ENCODE peak calls at places on chromosomes 13 and 19, in nine cellular contexts. Q, C, A, S, N, B, W, O and J are unnamed samples.

GRCh38 chr19:19120308-19121156 is 17.7 kb downstream of the TMEM161A start:
- DNase-seq in Q (peak), C (peak), A (peak), S (no peak), N (peak), B (no peak), W (no peak), O (peak), J (no peak)

GRCh38 chr13:113951246-113951999 is 22.5 kb downstream of the C13orf46 start:
- DNase-seq in Q (peak), C (peak), A (peak), S (peak), N (peak), B (peak), W (peak), O (peak), J (peak)

GRCh38 chr13:28530729-28531194 is 35.8 kb upstream of the FLT1 start:
- DNase-seq in Q (no peak), C (no peak), A (peak), S (no peak), N (no peak), B (no peak), W (no peak), O (no peak), J (no peak)

GRCh38 chr13:95462801-95463200 is 89.7 kb upstream of the CLDN10 start:
- DNase-seq in Q (no peak), C (no peak), A (no peak), S (no peak), N (no peak), B (no peak), W (no peak), O (no peak), J (no peak)

GRCh38 chr19:46133777-46134231 is 9.3 kb upstream of the IGFL3 start:
- DNase-seq in Q (no peak), C (no peak), A (peak), S (no peak), N (no peak), B (no peak), W (no peak), O (no peak), J (no peak)

GRCh38 chr19:51259348-51260245 is 8.7 kb downstream of the SIGLECL1 start:
- DNase-seq in Q (no peak), C (peak), A (no peak), S (peak), N (peak), B (peak), W (no peak), O (peak), J (peak)

GRCh38 chr19:44308011-44308410 is 3.2 kb upstream of the ZNF235 start:
- DNase-seq in Q (no peak), C (no peak), A (no peak), S (no peak), N (no peak), B (peak), W (no peak), O (no peak), J (peak)

GRCh38 chr13:45385912-45386311 is 32.3 kb downstream of the SLC25A30 start:
- DNase-seq in Q (no peak), C (no peak), A (no peak), S (no peak), N (no peak), B (no peak), W (no peak), O (no peak), J (no peak)

GRCh38 chr13:107545946-107546502 is 669.3 kb downstream of the LIG4 start:
- DNase-seq in Q (no peak), C (no peak), A (no peak), S (no peak), N (no peak), B (no peak), W (no peak), O (no peak), J (no peak)

GRCh38 chr13:26476111-26476743 is 81.3 kb upstream of the WASF3 start:
- DNase-seq in Q (no peak), C (no peak), A (peak), S (peak), N (no peak), B (no peak), W (no peak), O (peak), J (no peak)

GRCh38 chr13:94480672-94481145 is 1.2 kb upstream of the DCT start:
- DNase-seq in Q (no peak), C (no peak), A (peak), S (peak), N (no peak), B (peak), W (peak), O (no peak), J (peak)

GRCh38 chr19:5131866-5132561 is 163.1 kb downstream of the KDM4B start:
- DNase-seq in Q (no peak), C (peak), A (no peak), S (no peak), N (peak), B (peak), W (no peak), O (no peak), J (no peak)

GRCh38 chr19:52637718-52638585 is at the start of gene ZNF83:
- DNase-seq in Q (peak), C (peak), A (peak), S (peak), N (peak), B (peak), W (peak), O (peak), J (peak)

GRCh38 chr19:36265856-36266374 is 51.0 kb downstream of the ZNF146 start:
- DNase-seq in Q (no peak), C (no peak), A (no peak), S (no peak), N (no peak), B (no peak), W (no peak), O (no peak), J (no peak)

GRCh38 chr19:15332311-15332996 is at the start of gene BRD4:
- DNase-seq in Q (peak), C (peak), A (peak), S (peak), N (peak), B (peak), W (peak), O (peak), J (peak)

GRCh38 chr19:35281303-35281702 is 1.0 kb upstream of the HAMP start:
- DNase-seq in Q (no peak), C (no peak), A (no peak), S (no peak), N (no peak), B (no peak), W (no peak), O (no peak), J (no peak)

GRCh38 chr13:51728275-51728673 is 75.7 kb downstream of the DHRS12 start:
- DNase-seq in Q (no peak), C (no peak), A (no peak), S (no peak), N (no peak), B (no peak), W (no peak), O (no peak), J (no peak)

GRCh38 chr19:15280915-15281683 is 48.9 kb upstream of the EPHX3 start:
- DNase-seq in Q (peak), C (peak), A (peak), S (peak), N (no peak), B (peak), W (peak), O (no peak), J (peak)

GRCh38 chr13:67230774-67231480 is 791 bp upstream of the PCDH9 start:
- DNase-seq in Q (peak), C (peak), A (peak), S (peak), N (peak), B (peak), W (peak), O (peak), J (peak)

GRCh38 chr19:34172661-34173144 is 399 bp downstream of the LSM14A start:
- DNase-seq in Q (peak), C (peak), A (peak), S (peak), N (peak), B (no peak), W (no peak), O (no peak), J (no peak)

GRCh38 chr19:963401-964022 is 20.6 kb upstream of the WDR18 start:
- DNase-seq in Q (no peak), C (no peak), A (no peak), S (no peak), N (no peak), B (no peak), W (no peak), O (no peak), J (no peak)

GRCh38 chr13:22050951-22051563 is 380.2 kb downstream of the FGF9 start:
- DNase-seq in Q (no peak), C (no peak), A (no peak), S (no peak), N (no peak), B (no peak), W (no peak), O (no peak), J (no peak)

GRCh38 chr19:15464394-15465385 is at the start of gene RASAL3:
- DNase-seq in Q (peak), C (no peak), A (no peak), S (no peak), N (peak), B (no peak), W (no peak), O (no peak), J (no peak)

GRCh38 chr19:2083174-2083854 is 12.8 kb downstream of the MOB3A start:
- DNase-seq in Q (peak), C (no peak), A (no peak), S (no peak), N (peak), B (no peak), W (no peak), O (no peak), J (no peak)

GRCh38 chr13:109704771-109705628 is 81.4 kb downstream of the IRS2 start:
- DNase-seq in Q (peak), C (peak), A (no peak), S (peak), N (no peak), B (peak), W (no peak), O (no peak), J (peak)

GRCh38 chr13:30581582-30581981 is 36.1 kb upstream of the USPL1 start:
- DNase-seq in Q (no peak), C (peak), A (no peak), S (no peak), N (peak), B (no peak), W (no peak), O (no peak), J (peak)

GRCh38 chr13:58134012-58134411 is 502.5 kb downstream of the PCDH17 start:
- DNase-seq in Q (no peak), C (no peak), A (no peak), S (no peak), N (no peak), B (no peak), W (no peak), O (no peak), J (no peak)

GRCh38 chr13:114112826-114113322 is 19.5 kb downstream of the RASA3 start:
- DNase-seq in Q (peak), C (no peak), A (no peak), S (no peak), N (no peak), B (no peak), W (peak), O (peak), J (no peak)

GRCh38 chr19:46380690-46381089 is 32.7 kb downstream of the CCDC8 start:
- DNase-seq in Q (no peak), C (no peak), A (no peak), S (no peak), N (no peak), B (no peak), W (no peak), O (no peak), J (no peak)

GRCh38 chr19:32350492-32350891 is 5.1 kb downstream of the ZNF507 start:
- DNase-seq in Q (no peak), C (no peak), A (no peak), S (no peak), N (no peak), B (no peak), W (no peak), O (no peak), J (no peak)

GRCh38 chr19:32489971-32490370 is 84.4 kb downstream of the DPY19L3 start:
- DNase-seq in Q (no peak), C (no peak), A (no peak), S (no peak), N (no peak), B (no peak), W (no peak), O (no peak), J (no peak)

GRCh38 chr19:6730941-6731670 is 6.3 kb downstream of the GPR108 start:
- DNase-seq in Q (no peak), C (no peak), A (no peak), S (no peak), N (no peak), B (no peak), W (no peak), O (no peak), J (no peak)

GRCh38 chr19:17069249-17069648 is 6.0 kb downstream of the HAUS8 start:
- DNase-seq in Q (no peak), C (no peak), A (no peak), S (no peak), N (peak), B (no peak), W (no peak), O (no peak), J (no peak)
- TF ChIP-seq CTCF in Q (no peak), C (no peak), A (no peak), S (no peak), N (peak), B (no peak), W (no peak), O (no peak), J (no peak)

GRCh38 chr19:12801466-12802266 is at the start of the genes PRDX2 and THSD8:
- DNase-seq in Q (peak), C (peak), A (peak), S (peak), N (peak), B (peak), W (no peak), O (peak), J (peak)
- TF ChIP-seq CTCF in Q (no peak), C (no peak), A (peak), S (no peak), N (no peak), B (no peak), W (no peak), O (no peak), J (no peak)

DNA sequence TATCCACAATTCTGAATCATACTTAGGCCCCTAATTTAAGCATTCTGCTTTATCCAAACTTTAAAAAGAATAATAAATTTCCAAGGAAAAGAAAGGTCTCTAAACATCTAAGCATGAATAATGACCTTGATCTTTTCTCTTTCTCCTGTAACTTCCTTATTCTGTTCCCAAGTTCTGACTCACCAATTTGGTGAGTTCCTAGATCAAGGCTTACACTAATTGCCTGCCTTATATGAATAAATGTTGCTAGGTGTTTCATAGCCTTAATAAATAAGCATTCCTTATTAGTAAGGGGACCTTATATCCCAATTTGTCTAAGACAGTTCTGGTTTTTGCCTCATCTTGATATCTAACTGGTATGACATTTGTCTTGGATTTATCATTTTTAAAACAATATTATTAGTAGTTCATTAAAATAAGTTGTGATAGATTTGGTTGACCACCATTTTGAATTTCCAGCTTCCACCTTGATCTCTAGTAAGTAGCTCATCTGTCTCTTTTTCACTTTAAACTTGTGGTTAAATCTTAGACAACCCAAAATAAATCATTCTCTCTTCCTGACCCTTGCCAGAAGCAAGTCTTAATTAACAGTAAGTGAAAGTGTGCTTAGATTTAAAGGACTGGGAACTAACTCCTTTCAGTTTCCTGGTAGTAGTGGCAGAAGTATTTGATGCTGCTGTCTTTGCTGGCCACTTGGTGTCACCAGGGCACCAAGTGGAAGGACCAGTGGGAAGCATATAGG is 121.2 kb upstream of the MLNR start:
- DNase-seq in Q (no peak), C (no peak), A (peak), S (no peak), N (peak), B (no peak), W (no peak), O (no peak), J (peak)
- TF ChIP-seq CTCF in Q (no peak), C (peak), A (peak), S (peak), N (peak), B (peak), W (no peak), O (no peak), J (no peak)

DNA sequence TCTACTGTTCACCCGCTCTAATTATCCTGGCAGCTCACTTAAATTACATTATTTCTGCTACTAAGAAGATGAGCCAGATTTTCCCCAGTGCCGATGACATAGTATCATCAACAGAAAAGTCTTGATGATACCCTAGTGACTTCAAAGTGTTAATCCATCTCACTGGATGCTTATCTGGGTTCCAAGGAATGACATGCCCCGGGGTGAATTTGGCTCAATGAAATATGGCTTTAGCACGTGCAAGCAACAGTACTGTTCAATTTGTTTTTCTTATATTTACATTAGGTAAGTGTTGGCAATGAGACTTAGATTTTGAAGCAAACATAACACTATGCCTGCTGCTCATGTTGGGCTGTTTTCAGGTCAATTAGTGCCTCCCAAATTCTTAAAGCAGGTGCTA is 548.2 kb upstream of the SLITRK1 start:
- DNase-seq in Q (no peak), C (no peak), A (no peak), S (no peak), N (no peak), B (no peak), W (no peak), O (no peak), J (no peak)
- TF ChIP-seq CTCF in Q (no peak), C (no peak), A (no peak), S (no peak), N (no peak), B (no peak), W (no peak), O (no peak), J (no peak)

GRCh38 chr19:17511724-17512573 is 500 bp downstream of the PGLS start:
- DNase-seq in Q (peak), C (peak), A (peak), S (peak), N (peak), B (peak), W (peak), O (peak), J (peak)
- TF ChIP-seq CTCF in Q (peak), C (no peak), A (no peak), S (peak), N (peak), B (peak), W (peak), O (no peak), J (no peak)

GRCh38 chr13:41847216-41847615 is 113.7 kb downstream of the VWA8 start:
- DNase-seq in Q (no peak), C (no peak), A (no peak), S (no peak), N (no peak), B (no peak), W (no peak), O (no peak), J (no peak)

DNA sequence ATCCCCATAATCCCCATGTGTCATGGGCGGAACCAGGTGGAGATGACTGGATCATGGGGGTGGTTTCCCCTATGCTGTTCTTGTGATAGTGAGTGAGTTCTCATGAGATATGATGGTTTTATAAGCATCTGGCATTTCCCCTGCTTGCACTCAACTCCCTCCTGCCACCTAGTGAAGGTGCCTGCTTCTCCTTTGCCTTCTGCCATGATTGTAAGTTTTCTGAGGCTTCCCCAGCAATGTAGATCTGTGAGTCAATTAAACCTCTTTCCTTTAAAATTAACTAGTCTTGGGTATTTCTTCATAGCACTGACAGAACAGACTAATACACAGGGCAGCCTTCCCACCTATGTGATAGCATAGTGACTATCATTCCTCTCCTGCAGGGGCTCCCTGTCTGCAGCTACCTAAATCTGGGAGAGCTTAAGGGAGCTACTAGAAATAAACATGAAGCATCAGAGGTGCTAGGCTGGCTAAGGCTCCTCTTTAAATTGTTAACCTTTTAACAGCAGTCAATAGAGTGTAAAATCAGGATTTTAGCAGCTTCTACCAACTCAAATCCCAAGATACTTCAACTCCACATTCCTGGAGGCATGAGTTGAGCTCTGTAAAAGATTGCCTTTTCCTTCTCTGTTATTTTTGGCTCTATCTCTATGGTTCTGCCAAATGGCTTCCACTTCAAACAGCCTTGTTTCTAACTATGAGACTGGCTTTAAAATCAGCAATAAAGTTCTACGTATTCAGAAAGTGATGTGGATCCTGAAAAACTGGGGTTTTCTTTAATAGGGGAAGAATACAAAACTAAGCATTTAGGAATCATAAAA is 112.3 kb downstream of the VWA8 start:
- DNase-seq in Q (no peak), C (no peak), A (peak), S (no peak), N (no peak), B (peak), W (no peak), O (no peak), J (no peak)
- TF ChIP-seq CTCF in Q (no peak), C (no peak), A (peak), S (peak), N (peak), B (peak), W (peak), O (no peak), J (peak)

GRCh38 chr13:106145997-106146864 is 389.2 kb downstream of the EFNB2 start:
- DNase-seq in Q (peak), C (no peak), A (no peak), S (no peak), N (no peak), B (no peak), W (no peak), O (no peak), J (no peak)
- TF ChIP-seq CTCF in Q (no peak), C (no peak), A (no peak), S (no peak), N (no peak), B (no peak), W (no peak), O (no peak), J (no peak)

GRCh38 chr19:27777726-27778125 is 1435.2 kb downstream of the UQCRFS1 start:
- DNase-seq in Q (no peak), C (no peak), A (no peak), S (no peak), N (peak), B (no peak), W (no peak), O (no peak), J (no peak)
- TF ChIP-seq CTCF in Q (no peak), C (no peak), A (peak), S (peak), N (peak), B (peak), W (no peak), O (no peak), J (no peak)